ENCODE peak calls at places on chromosomes 13 and 19, in seven cellular contexts. One of them, this sample, is unnamed. For H3K36me3, the result is how much of the 10 kb centered on the place peaks cover.

GRCh38 chr13:45370922-45371406 is 30.0 kb upstream of the TPT1 start:
- DNase-seq in SK-N-SH: peak
- DNase-seq in Peyer's patch: peak
- DNase-seq in uterus: peak
- DNase-seq in brain microvascular endothelial cell: peak
- DNase-seq in tibial nerve: peak
- DNase-seq in left ventricle myocardium inferior: peak
- DNase-seq in this sample: peak

GRCh38 chr19:45147835-45148676 is 12.7 kb downstream of the NKPD1 start:
- DNase-seq in tibial nerve: no peak
- DNase-seq in left ventricle myocardium inferior: no peak
- DNase-seq in Peyer's patch: no peak
- DNase-seq in uterus: no peak
- DNase-seq in SK-N-SH: no peak
- DNase-seq in brain microvascular endothelial cell: no peak
- DNase-seq in this sample: no peak

GRCh38 chr19:54481326-54481930 is 8.3 kb upstream of the CDC42EP5 start:
- DNase-seq in left ventricle myocardium inferior: no peak
- DNase-seq in uterus: no peak
- DNase-seq in brain microvascular endothelial cell: no peak
- DNase-seq in Peyer's patch: peak
- DNase-seq in tibial nerve: no peak
- DNase-seq in SK-N-SH: peak
- DNase-seq in this sample: no peak

GRCh38 chr19:35549174-35549788 is 3.9 kb downstream of the TMEM147 start:
- DNase-seq in left ventricle myocardium inferior: no peak
- DNase-seq in tibial nerve: peak
- DNase-seq in Peyer's patch: peak
- DNase-seq in brain microvascular endothelial cell: peak
- DNase-seq in SK-N-SH: peak
- DNase-seq in uterus: peak
- DNase-seq in this sample: no peak

GRCh38 chr13:45809810-45810394 is 41.7 kb downstream of the SIAH3 start:
- DNase-seq in brain microvascular endothelial cell: peak
- DNase-seq in Peyer's patch: no peak
- DNase-seq in left ventricle myocardium inferior: no peak
- DNase-seq in SK-N-SH: no peak
- DNase-seq in uterus: no peak
- DNase-seq in tibial nerve: no peak
- DNase-seq in this sample: no peak

GRCh38 chr19:41001243-41001971 is 10.3 kb downstream of the CYP2B6 start:
- DNase-seq in left ventricle myocardium inferior: no peak
- DNase-seq in brain microvascular endothelial cell: no peak
- DNase-seq in Peyer's patch: no peak
- DNase-seq in uterus: no peak
- DNase-seq in SK-N-SH: no peak
- DNase-seq in tibial nerve: no peak
- DNase-seq in this sample: no peak

GRCh38 chr19:3398114-3398899 is 31.9 kb downstream of the NFIC start:
- DNase-seq in uterus: peak
- DNase-seq in left ventricle myocardium inferior: peak
- DNase-seq in brain microvascular endothelial cell: no peak
- DNase-seq in SK-N-SH: no peak
- DNase-seq in tibial nerve: peak
- DNase-seq in Peyer's patch: peak
- DNase-seq in this sample: peak

GRCh38 chr19:38375748-38376147 is 1.4 kb downstream of the PSMD8 start:
- DNase-seq in SK-N-SH: no peak
- DNase-seq in brain microvascular endothelial cell: no peak
- DNase-seq in Peyer's patch: no peak
- DNase-seq in uterus: no peak
- DNase-seq in left ventricle myocardium inferior: peak
- DNase-seq in tibial nerve: no peak
- DNase-seq in this sample: no peak

GRCh38 chr19:1673645-1674292 is 21.4 kb upstream of the TCF3 start:
- DNase-seq in SK-N-SH: peak
- DNase-seq in uterus: no peak
- DNase-seq in brain microvascular endothelial cell: no peak
- DNase-seq in tibial nerve: no peak
- DNase-seq in Peyer's patch: no peak
- DNase-seq in left ventricle myocardium inferior: no peak
- DNase-seq in this sample: no peak

GRCh38 chr13:79190932-79191331 is 215.1 kb downstream of the RBM26 start:
- DNase-seq in SK-N-SH: no peak
- DNase-seq in brain microvascular endothelial cell: no peak
- DNase-seq in uterus: no peak
- DNase-seq in tibial nerve: no peak
- DNase-seq in left ventricle myocardium inferior: no peak
- DNase-seq in Peyer's patch: no peak
- DNase-seq in this sample: no peak

GRCh38 chr19:32041681-32042292 is 303.6 kb upstream of the ZNF507 start:
- DNase-seq in tibial nerve: no peak
- DNase-seq in SK-N-SH: peak
- DNase-seq in brain microvascular endothelial cell: peak
- DNase-seq in Peyer's patch: no peak
- DNase-seq in left ventricle myocardium inferior: peak
- DNase-seq in uterus: peak
- DNase-seq in this sample: no peak

GRCh38 chr13:93769607-93770006 is 543.0 kb downstream of the GPC6 start:
- DNase-seq in Peyer's patch: no peak
- DNase-seq in uterus: no peak
- DNase-seq in brain microvascular endothelial cell: no peak
- DNase-seq in tibial nerve: no peak
- DNase-seq in left ventricle myocardium inferior: no peak
- DNase-seq in SK-N-SH: no peak
- DNase-seq in this sample: no peak

GRCh38 chr13:50766043-50766442 is 77.4 kb downstream of the DLEU7 start:
- DNase-seq in uterus: no peak
- DNase-seq in tibial nerve: no peak
- DNase-seq in brain microvascular endothelial cell: no peak
- DNase-seq in left ventricle myocardium inferior: no peak
- DNase-seq in SK-N-SH: no peak
- DNase-seq in Peyer's patch: no peak
- DNase-seq in this sample: no peak

GRCh38 chr19:50602496-50602895 is 34.3 kb upstream of the LRRC4B start:
- DNase-seq in Peyer's patch: no peak
- DNase-seq in brain microvascular endothelial cell: no peak
- DNase-seq in tibial nerve: no peak
- DNase-seq in SK-N-SH: no peak
- DNase-seq in uterus: no peak
- DNase-seq in left ventricle myocardium inferior: no peak
- DNase-seq in this sample: no peak

GRCh38 chr19:4844348-4845179 is 13.1 kb upstream of the TICAM1 start:
- DNase-seq in Peyer's patch: no peak
- DNase-seq in left ventricle myocardium inferior: peak
- DNase-seq in uterus: peak
- DNase-seq in tibial nerve: no peak
- DNase-seq in brain microvascular endothelial cell: no peak
- DNase-seq in SK-N-SH: no peak
- DNase-seq in this sample: no peak

GRCh38 chr19:31694761-31695160 is 345.5 kb upstream of the TSHZ3 start:
- DNase-seq in brain microvascular endothelial cell: no peak
- DNase-seq in Peyer's patch: no peak
- DNase-seq in uterus: no peak
- DNase-seq in tibial nerve: no peak
- DNase-seq in SK-N-SH: no peak
- DNase-seq in left ventricle myocardium inferior: no peak
- DNase-seq in this sample: no peak

GRCh38 chr13:110121312-110122083 is 185.5 kb downstream of the COL4A1 start:
- DNase-seq in Peyer's patch: no peak
- DNase-seq in tibial nerve: no peak
- DNase-seq in left ventricle myocardium inferior: no peak
- DNase-seq in brain microvascular endothelial cell: no peak
- DNase-seq in uterus: no peak
- DNase-seq in SK-N-SH: no peak
- DNase-seq in this sample: no peak

DNA sequence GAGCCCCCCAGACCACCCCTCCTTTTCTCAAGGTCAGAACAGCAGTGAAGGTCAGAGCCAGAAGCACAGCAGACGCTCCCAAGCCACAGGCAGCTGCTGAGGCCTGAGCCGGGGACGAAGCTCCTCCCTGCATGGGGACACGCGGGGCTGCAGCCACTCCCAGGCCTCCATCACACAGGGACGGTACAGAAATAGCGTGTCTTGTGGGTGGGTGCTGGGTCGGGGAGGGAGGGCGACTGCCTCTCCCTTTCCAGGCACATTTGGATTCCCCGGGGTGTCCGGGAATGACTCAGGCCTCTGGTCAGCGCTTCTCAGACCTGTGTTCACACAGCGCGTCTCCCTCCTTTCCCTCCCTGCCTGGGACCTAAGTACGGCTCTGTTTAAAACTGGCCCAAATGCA is 33.2 kb downstream of the RASA3 start:
- DNase-seq in brain microvascular endothelial cell: peak
- DNase-seq in left ventricle myocardium inferior: peak
- DNase-seq in SK-N-SH: peak
- DNase-seq in uterus: peak
- DNase-seq in tibial nerve: peak
- DNase-seq in Peyer's patch: peak
- DNase-seq in this sample: peak
- H3K4me3 ChIP-seq in brain microvascular endothelial cell: no peak
- H3K4me3 ChIP-seq in left ventricle myocardium inferior: peak
- H3K4me3 ChIP-seq in SK-N-SH: no peak
- H3K4me3 ChIP-seq in uterus: no peak
- H3K4me3 ChIP-seq in tibial nerve: no peak
- H3K4me3 ChIP-seq in Peyer's patch: no peak
- H3K4me3 ChIP-seq in this sample: no peak

GRCh38 chr19:47270408-47270807 is 4.3 kb upstream of the INAFM1 start:
- DNase-seq in Peyer's patch: no peak
- DNase-seq in brain microvascular endothelial cell: no peak
- DNase-seq in uterus: no peak
- DNase-seq in SK-N-SH: no peak
- DNase-seq in tibial nerve: no peak
- DNase-seq in left ventricle myocardium inferior: no peak
- DNase-seq in this sample: no peak

GRCh38 chr19:47269596-47269995 is 5.1 kb upstream of the INAFM1 start:
- DNase-seq in SK-N-SH: no peak
- DNase-seq in left ventricle myocardium inferior: no peak
- DNase-seq in uterus: no peak
- DNase-seq in Peyer's patch: no peak
- DNase-seq in brain microvascular endothelial cell: no peak
- DNase-seq in tibial nerve: no peak
- DNase-seq in this sample: no peak

GRCh38 chr19:47266401-47266885 is 8.2 kb upstream of the INAFM1 start:
- DNase-seq in tibial nerve: no peak
- DNase-seq in left ventricle myocardium inferior: no peak
- DNase-seq in Peyer's patch: no peak
- DNase-seq in uterus: no peak
- DNase-seq in SK-N-SH: no peak
- DNase-seq in brain microvascular endothelial cell: no peak
- DNase-seq in this sample: no peak

GRCh38 chr19:47267350-47267759 is 7.3 kb upstream of the INAFM1 start:
- DNase-seq in left ventricle myocardium inferior: no peak
- DNase-seq in uterus: no peak
- DNase-seq in SK-N-SH: no peak
- DNase-seq in Peyer's patch: no peak
- DNase-seq in tibial nerve: no peak
- DNase-seq in brain microvascular endothelial cell: no peak
- DNase-seq in this sample: no peak

DNA sequence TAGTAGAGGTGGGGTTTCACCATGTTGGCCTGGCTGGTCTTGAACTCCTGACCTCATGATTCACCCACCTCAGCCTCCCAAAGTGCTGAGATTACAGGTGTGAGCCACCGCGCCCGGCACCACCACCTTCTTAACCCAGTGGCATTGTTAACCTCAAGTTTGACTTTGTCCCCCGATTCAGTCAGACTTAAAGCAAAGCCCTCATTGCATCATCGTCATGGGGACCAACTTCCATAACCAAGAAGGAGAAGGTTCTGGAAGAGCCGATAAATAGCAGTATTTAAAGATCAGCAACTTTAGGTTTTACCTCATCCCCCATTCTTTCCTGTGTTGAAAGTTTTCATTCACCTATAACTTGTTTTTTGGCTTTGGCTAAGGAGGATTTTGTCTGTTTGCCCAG is 6.7 kb upstream of the INAFM1 start:
- DNase-seq in left ventricle myocardium inferior: no peak
- DNase-seq in brain microvascular endothelial cell: no peak
- DNase-seq in uterus: no peak
- DNase-seq in SK-N-SH: no peak
- DNase-seq in tibial nerve: no peak
- DNase-seq in Peyer's patch: no peak
- DNase-seq in this sample: no peak
- H3K36me3 ChIP-seq in left ventricle myocardium inferior: half or more
- H3K36me3 ChIP-seq in brain microvascular endothelial cell: half or more
- H3K36me3 ChIP-seq in uterus: under half
- H3K36me3 ChIP-seq in SK-N-SH: under half
- H3K36me3 ChIP-seq in tibial nerve: half or more
- H3K36me3 ChIP-seq in Peyer's patch: under half
- H3K36me3 ChIP-seq in this sample: half or more

GRCh38 chr19:7691497-7691896 is 10.4 kb downstream of the FCER2 start:
- DNase-seq in SK-N-SH: no peak
- DNase-seq in Peyer's patch: no peak
- DNase-seq in tibial nerve: no peak
- DNase-seq in left ventricle myocardium inferior: no peak
- DNase-seq in brain microvascular endothelial cell: no peak
- DNase-seq in uterus: no peak
- DNase-seq in this sample: no peak

GRCh38 chr19:7685546-7686445 is 5.2 kb downstream of the TRAPPC5 start:
- DNase-seq in Peyer's patch: no peak
- DNase-seq in tibial nerve: no peak
- DNase-seq in SK-N-SH: no peak
- DNase-seq in left ventricle myocardium inferior: no peak
- DNase-seq in brain microvascular endothelial cell: no peak
- DNase-seq in uterus: no peak
- DNase-seq in this sample: no peak

GRCh38 chr19:7690779-7691258 is 10.2 kb downstream of the TRAPPC5 start:
- DNase-seq in SK-N-SH: no peak
- DNase-seq in tibial nerve: no peak
- DNase-seq in uterus: no peak
- DNase-seq in left ventricle myocardium inferior: no peak
- DNase-seq in brain microvascular endothelial cell: no peak
- DNase-seq in Peyer's patch: no peak
- DNase-seq in this sample: no peak

GRCh38 chr19:7689165-7689564 is 8.5 kb downstream of the TRAPPC5 start:
- DNase-seq in Peyer's patch: no peak
- DNase-seq in left ventricle myocardium inferior: no peak
- DNase-seq in tibial nerve: no peak
- DNase-seq in brain microvascular endothelial cell: no peak
- DNase-seq in uterus: no peak
- DNase-seq in SK-N-SH: no peak
- DNase-seq in this sample: no peak

GRCh38 chr19:7687177-7687576 is 6.5 kb downstream of the TRAPPC5 start:
- DNase-seq in tibial nerve: no peak
- DNase-seq in uterus: no peak
- DNase-seq in left ventricle myocardium inferior: no peak
- DNase-seq in Peyer's patch: no peak
- DNase-seq in brain microvascular endothelial cell: no peak
- DNase-seq in SK-N-SH: no peak
- DNase-seq in this sample: no peak
- H3K27ac ChIP-seq in tibial nerve: no peak
- H3K27ac ChIP-seq in uterus: no peak
- H3K27ac ChIP-seq in left ventricle myocardium inferior: no peak
- H3K27ac ChIP-seq in Peyer's patch: no peak
- H3K27ac ChIP-seq in brain microvascular endothelial cell: no peak
- H3K27ac ChIP-seq in SK-N-SH: no peak
- H3K27ac ChIP-seq in this sample: no peak

GRCh38 chr19:12647490-12648071 is 19.0 kb downstream of the MAN2B1 start:
- DNase-seq in uterus: peak
- DNase-seq in SK-N-SH: peak
- DNase-seq in left ventricle myocardium inferior: no peak
- DNase-seq in brain microvascular endothelial cell: peak
- DNase-seq in tibial nerve: peak
- DNase-seq in Peyer's patch: peak
- DNase-seq in this sample: no peak
- H3K4me3 ChIP-seq in uterus: peak
- H3K4me3 ChIP-seq in SK-N-SH: peak
- H3K4me3 ChIP-seq in left ventricle myocardium inferior: peak
- H3K4me3 ChIP-seq in brain microvascular endothelial cell: no peak
- H3K4me3 ChIP-seq in tibial nerve: peak
- H3K4me3 ChIP-seq in Peyer's patch: peak
- H3K4me3 ChIP-seq in this sample: peak

This sample was measured in tibial artery.